ENCODE peak calls at places on chromosome 12, in eight cellular contexts. D is brain microvascular endothelial cell, X is testis, T is pancreas, E is left ventricle myocardium inferior, O is choroid plexus epithelial cell, C is lung, M is fibroblast of the aortic adventitia. J is an unnamed sample.

GRCh38 chr12:79618848-79619404 is 71.8 kb downstream of the PAWR start:
- DNase-seq in T (no peak), M (peak), C (no peak), O (peak), X (no peak), D (peak), E (no peak), J (peak)

GRCh38 chr12:15268927-15269552 is 47.8 kb upstream of the RERG start:
- DNase-seq in X (peak), T (no peak), M (peak), O (peak), C (no peak), E (peak), D (peak), J (peak)

GRCh38 chr12:132194056-132194455 is 49.8 kb downstream of the NOC4L start:
- DNase-seq in D (no peak), M (no peak), O (peak), E (no peak), T (no peak), C (no peak), X (no peak), J (no peak)

GRCh38 chr12:102811125-102811737 is 105.8 kb downstream of the PAH start:
- DNase-seq in E (no peak), M (no peak), T (no peak), O (peak), C (no peak), X (peak), D (no peak), J (peak)

GRCh38 chr12:98085360-98085759 is 430.0 kb upstream of the TMPO start:
- DNase-seq in E (no peak), D (no peak), O (peak), X (no peak), T (no peak), C (no peak), M (no peak), J (no peak)

GRCh38 chr12:13234045-13234641 is 37.6 kb downstream of the EMP1 start:
- DNase-seq in C (peak), E (no peak), X (peak), M (peak), T (no peak), D (peak), O (peak), J (peak)

GRCh38 chr12:70040141-70040540 is 203.1 kb upstream of the CNOT2 start:
- DNase-seq in X (no peak), O (peak), M (peak), T (no peak), E (no peak), D (peak), C (no peak), J (peak)

GRCh38 chr12:14238224-14238792 is 127.2 kb upstream of the ATF7IP start:
- DNase-seq in O (peak), D (no peak), T (no peak), M (peak), X (no peak), E (no peak), C (no peak), J (peak)

GRCh38 chr12:102438047-102438822 is 42.1 kb downstream of the IGF1 start:
- DNase-seq in D (no peak), T (no peak), E (no peak), M (no peak), X (no peak), C (no peak), O (no peak), J (peak)

GRCh38 chr12:46266382-46266791 is 2.5 kb downstream of the SLC38A1 start:
- DNase-seq in C (no peak), M (peak), D (peak), O (peak), E (no peak), X (no peak), T (no peak), J (peak)
- H3K4me3 ChIP-seq in C (no peak), M (peak), D (peak), O (peak), E (peak), X (no peak), T (peak), J (peak)

GRCh38 chr12:93824514-93825500 is 147.6 kb downstream of the CRADD start:
- DNase-seq in X (no peak), C (no peak), M (peak), O (peak), E (no peak), T (no peak), D (peak), J (no peak)

GRCh38 chr12:93823616-93824410 is 146.6 kb downstream of the CRADD start:
- DNase-seq in D (no peak), O (peak), M (peak), X (no peak), C (no peak), T (no peak), E (no peak), J (no peak)

GRCh38 chr12:93827179-93827578 is 150.0 kb downstream of the CRADD start:
- DNase-seq in E (no peak), D (no peak), O (no peak), X (no peak), M (no peak), T (no peak), C (no peak), J (no peak)

GRCh38 chr12:93825926-93826599 is 148.9 kb downstream of the CRADD start:
- DNase-seq in D (no peak), O (peak), C (no peak), E (no peak), T (no peak), X (no peak), M (peak), J (no peak)

DNA sequence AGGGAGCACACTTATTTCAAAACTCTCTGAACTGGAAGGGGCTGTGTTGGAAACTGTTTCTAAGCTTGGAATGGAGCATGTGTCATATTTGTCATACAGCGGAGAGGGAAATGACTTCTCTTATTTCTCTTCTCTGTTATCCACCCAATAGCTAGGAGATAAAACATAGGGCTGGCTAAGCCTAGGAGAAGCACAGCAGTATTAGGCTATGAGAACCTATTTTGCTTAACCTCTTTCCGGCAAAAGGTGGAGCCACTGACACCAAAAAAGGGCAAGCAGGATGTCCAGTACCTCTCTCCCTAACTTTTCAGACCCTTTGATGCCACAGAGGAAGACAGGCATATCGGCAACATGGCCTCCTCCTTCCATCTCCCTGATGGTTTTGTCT is 148.3 kb downstream of the CRADD start:
- DNase-seq in C (no peak), M (peak), T (no peak), E (no peak), D (no peak), X (no peak), O (peak), J (peak)
- TF ChIP-seq CTCF in C (no peak), M (peak), T (no peak), E (no peak), D (no peak), X (no peak), O (peak), J (no peak)

DNA sequence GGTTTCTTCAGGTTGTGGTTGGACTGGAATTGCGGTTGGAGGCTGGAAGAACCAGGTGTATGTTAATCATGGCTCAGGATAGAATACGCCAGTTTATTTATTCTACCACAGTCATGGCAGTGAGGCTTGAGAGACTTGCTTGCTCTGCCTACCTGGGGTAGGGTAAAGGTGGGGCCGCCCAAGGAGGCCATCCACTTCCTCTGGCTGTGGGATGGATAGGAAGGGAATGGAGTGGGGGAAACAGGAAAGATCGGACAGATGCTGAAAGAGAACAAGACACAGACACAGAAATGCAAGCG is 8.1 kb downstream of the SHMT2 start:
- DNase-seq in D (no peak), X (no peak), O (no peak), T (peak), M (no peak), C (no peak), E (no peak), J (no peak)
- H3K4me3 ChIP-seq in D (no peak), X (no peak), O (no peak), T (no peak), M (no peak), C (no peak), E (peak), J (no peak)

GRCh38 chr12:52645982-52646381 is 6.0 kb downstream of the KRT2 start:
- DNase-seq in O (no peak), T (no peak), X (no peak), C (peak), D (no peak), M (no peak), E (no peak), J (no peak)
- TF ChIP-seq CTCF in O (no peak), T (no peak), X (no peak), C (no peak), D (no peak), M (no peak), E (no peak), J (no peak)

DNA sequence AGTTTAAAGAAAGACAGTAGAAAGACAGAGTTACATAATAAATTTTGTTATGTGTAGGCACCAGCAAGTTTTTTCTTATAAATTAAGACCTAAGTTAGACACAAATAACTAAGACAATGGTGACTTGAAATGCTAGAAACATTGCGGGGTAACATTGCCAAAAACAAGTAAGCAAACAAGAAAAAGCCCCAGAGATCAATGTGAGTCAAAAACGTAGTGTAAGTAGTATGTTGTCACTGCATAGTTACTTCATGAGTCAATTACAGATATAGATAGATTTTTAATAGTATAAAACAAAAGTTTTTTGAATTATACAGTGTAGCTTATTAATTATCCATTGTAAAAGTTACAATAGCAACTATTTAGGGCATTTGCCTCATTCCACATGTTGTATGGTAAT is 83.4 kb downstream of the CNTN1 start:
- DNase-seq in D (no peak), M (no peak), T (no peak), O (peak), C (no peak), E (no peak), X (no peak), J (no peak)
- H3K4me3 ChIP-seq in D (no peak), M (no peak), T (no peak), O (no peak), C (no peak), E (no peak), X (no peak), J (no peak)

J was measured in fibroblast of pulmonary artery.